ENCODE peak calls at places on chromosomes 12 and 14, in seven cellular contexts. L is trophoblast cell, K is mesendoderm, I is neuronal stem cell, W is IMR-90, T is mesenchymal stem cell, P is H9. M is an unnamed sample.

GRCh38 chr14:66043921-66044320 is 442.2 kb upstream of the CCDC196 start:
- DNase-seq in W (no peak), I (no peak), P (no peak), T (peak), L (no peak), K (no peak), M (no peak)

GRCh38 chr12:115569694-115570093 is 707.8 kb downstream of the MED13L start:
- DNase-seq in K (peak), W (no peak), L (no peak), I (peak), T (no peak), P (no peak), M (no peak)

GRCh38 chr12:122022393-122023338 is 982 bp downstream of the BCL7A start:
- DNase-seq in K (peak), L (peak), T (peak), I (no peak), W (no peak), P (peak), M (no peak)

GRCh38 chr14:70707138-70708038 is 65.7 kb downstream of the TTC9 start:
- DNase-seq in P (peak), T (peak), K (peak), W (peak), I (no peak), L (no peak), M (no peak)

GRCh38 chr12:54932038-54932437 is 52.5 kb downstream of the TESPA1 start:
- DNase-seq in W (no peak), T (no peak), K (no peak), P (no peak), L (peak), I (no peak), M (no peak)

GRCh38 chr12:96308881-96309280 is 91.4 kb downstream of the CDK17 start:
- DNase-seq in L (no peak), K (no peak), T (peak), P (no peak), I (no peak), W (peak), M (no peak)

GRCh38 chr12:613996-614726 is 49.1 kb downstream of the NINJ2 start:
- DNase-seq in L (peak), W (no peak), T (peak), P (peak), I (no peak), K (peak), M (no peak)

GRCh38 chr12:12376636-12377448 is 20.0 kb downstream of the BORCS5 start:
- DNase-seq in P (no peak), I (peak), W (peak), T (peak), K (peak), L (peak), M (no peak)

GRCh38 chr14:102917056-102917385 is 5.4 kb upstream of the AMN start:
- DNase-seq in T (no peak), P (no peak), L (no peak), K (no peak), I (no peak), W (no peak), M (no peak)

DNA sequence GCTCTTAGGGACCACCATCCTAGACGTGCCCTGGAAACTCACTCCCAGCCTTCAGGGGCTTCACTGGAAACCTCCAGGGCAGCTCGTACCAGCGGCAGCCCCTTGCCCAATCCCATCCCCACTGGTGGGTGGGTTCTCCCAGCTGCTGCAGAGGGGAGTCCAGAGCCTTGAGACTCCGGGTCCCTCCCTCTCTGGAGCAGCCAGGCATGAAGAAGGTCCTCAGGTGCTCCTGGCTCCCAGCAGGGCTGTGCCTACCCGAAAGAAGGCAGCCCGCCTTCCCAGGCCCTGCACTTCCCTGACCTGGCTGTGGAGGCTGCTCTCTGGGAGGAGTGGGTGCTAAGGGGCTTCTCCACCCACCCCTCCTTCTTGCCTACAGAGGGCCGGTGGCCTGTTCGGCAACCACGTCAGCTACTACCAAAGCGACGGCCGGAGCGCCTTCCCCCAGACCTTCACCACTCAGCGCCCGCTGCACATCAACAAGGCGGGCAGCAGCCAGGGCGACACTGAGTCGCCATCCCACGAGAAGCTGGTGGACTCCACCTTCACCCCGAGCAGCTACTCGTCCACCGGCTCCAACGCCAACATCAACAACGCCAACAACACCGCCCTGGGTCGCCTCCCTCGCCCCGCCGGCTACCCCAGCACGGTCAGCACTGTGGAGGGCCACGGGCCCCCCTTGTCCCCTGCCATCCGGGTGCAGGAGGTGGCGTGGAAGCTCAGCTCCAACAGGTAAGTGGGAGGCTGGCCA is 115.5 kb upstream of the FKBP4 start:
- DNase-seq in L (no peak), I (no peak), T (no peak), W (no peak), P (no peak), K (no peak), M (no peak)
- H2BK120ac ChIP-seq in L (no peak), I (no peak), T (no peak), W (no peak), P (no peak), K (no peak), M (no peak)

GRCh38 chr14:34365309-34365915 is 96.6 kb downstream of the SPTSSA start:
- DNase-seq in T (no peak), L (peak), I (no peak), K (no peak), P (no peak), W (peak), M (no peak)
- H2BK120ac ChIP-seq in T (no peak), L (no peak), I (no peak), K (no peak), P (no peak), W (no peak), M (no peak)

GRCh38 chr12:45785315-45785714 is 55.8 kb downstream of the ARID2 start:
- DNase-seq in L (no peak), K (no peak), P (no peak), T (no peak), I (no peak), W (no peak), M (no peak)

GRCh38 chr12:45794422-45794821 is 64.9 kb downstream of the ARID2 start:
- DNase-seq in I (no peak), L (no peak), W (no peak), K (peak), P (no peak), T (no peak), M (no peak)

GRCh38 chr12:45789025-45789424 is 59.5 kb downstream of the ARID2 start:
- DNase-seq in W (peak), P (no peak), K (no peak), I (no peak), T (peak), L (peak), M (no peak)
- H2BK120ac ChIP-seq in W (no peak), P (no peak), K (no peak), I (no peak), T (no peak), L (no peak), M (no peak)

GRCh38 chr14:67503331-67503730 is 14.8 kb upstream of the TMEM229B start:
- DNase-seq in K (no peak), P (no peak), T (no peak), W (no peak), L (peak), I (no peak), M (no peak)
- H2BK120ac ChIP-seq in K (no peak), P (no peak), T (no peak), W (no peak), L (no peak), I (no peak), M (no peak)

GRCh38 chr14:23431486-23431885 is 4.0 kb downstream of the MYH7 start:
- DNase-seq in T (no peak), I (no peak), W (no peak), P (no peak), K (no peak), L (no peak), M (no peak)
- H2BK120ac ChIP-seq in T (no peak), I (peak), W (no peak), P (no peak), K (no peak), L (no peak), M (no peak)

GRCh38 chr12:19005257-19005801 is 124.2 kb upstream of the PLEKHA5 start:
- DNase-seq in K (peak), P (no peak), T (no peak), W (no peak), L (no peak), I (no peak), M (no peak)

GRCh38 chr12:19003987-19004619 is 125.4 kb upstream of the PLEKHA5 start:
- DNase-seq in I (peak), W (no peak), K (peak), T (no peak), L (no peak), P (peak), M (no peak)

GRCh38 chr12:19002192-19002591 is 127.3 kb upstream of the PLEKHA5 start:
- DNase-seq in T (no peak), I (no peak), L (no peak), W (no peak), K (no peak), P (no peak), M (no peak)

GRCh38 chr12:19000836-19001235 is 128.7 kb upstream of the PLEKHA5 start:
- DNase-seq in T (no peak), K (no peak), W (no peak), P (no peak), L (no peak), I (no peak), M (no peak)

DNA sequence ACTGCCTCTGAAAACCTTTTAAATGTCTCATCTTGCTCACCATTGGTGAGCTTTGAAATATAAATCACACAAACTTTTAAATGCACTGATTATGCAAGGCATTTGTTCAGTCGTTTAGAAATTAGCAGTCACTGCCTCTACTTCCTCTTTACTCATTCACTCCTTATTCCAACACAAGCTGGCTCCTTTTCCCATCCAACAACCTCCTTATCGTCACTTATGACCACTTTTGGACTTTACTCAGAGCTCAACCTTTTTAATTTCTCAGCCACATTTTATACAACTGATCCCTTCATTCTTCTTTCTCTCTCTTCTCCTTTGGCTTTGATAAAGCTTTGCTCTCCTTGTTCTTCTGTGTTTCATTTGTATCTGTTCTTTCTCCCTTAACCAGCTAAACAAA is 126.4 kb upstream of the PLEKHA5 start:
- DNase-seq in T (no peak), L (no peak), K (no peak), W (no peak), I (no peak), P (no peak), M (no peak)
- H2BK120ac ChIP-seq in T (no peak), L (no peak), K (no peak), W (no peak), I (no peak), P (no peak), M (peak)

GRCh38 chr12:76197283-76197682 is 112.8 kb upstream of the NAP1L1 start:
- DNase-seq in W (no peak), K (no peak), I (no peak), P (no peak), L (no peak), T (no peak), M (no peak)

GRCh38 chr12:76194724-76195123 is 110.2 kb upstream of the NAP1L1 start:
- DNase-seq in P (no peak), L (no peak), W (no peak), I (no peak), T (no peak), K (no peak), M (no peak)

GRCh38 chr12:76198839-76199238 is 114.4 kb upstream of the NAP1L1 start:
- DNase-seq in W (no peak), K (no peak), P (no peak), L (no peak), I (no peak), T (no peak), M (no peak)

GRCh38 chr12:76193961-76194360 is 109.5 kb upstream of the NAP1L1 start:
- DNase-seq in W (no peak), K (no peak), T (no peak), P (no peak), L (no peak), I (no peak), M (no peak)

GRCh38 chr12:76195920-76196319 is 111.4 kb upstream of the NAP1L1 start:
- DNase-seq in I (no peak), K (no peak), L (peak), T (no peak), P (no peak), W (no peak), M (no peak)
- H2BK120ac ChIP-seq in I (no peak), K (no peak), L (no peak), T (no peak), P (no peak), W (no peak), M (no peak)

GRCh38 chr12:13411287-13411686 is 214.8 kb downstream of the EMP1 start:
- DNase-seq in W (no peak), L (no peak), T (no peak), K (no peak), P (no peak), I (no peak), M (no peak)
- H2BK120ac ChIP-seq in W (no peak), L (no peak), T (no peak), K (no peak), P (no peak), I (no peak), M (no peak)

GRCh38 chr14:40273417-40273816 is 841.2 kb upstream of the FBXO33 start:
- DNase-seq in K (no peak), T (no peak), I (no peak), P (no peak), L (no peak), W (no peak), M (no peak)

GRCh38 chr14:40268236-40268635 is 836.0 kb upstream of the FBXO33 start:
- DNase-seq in W (no peak), L (no peak), K (no peak), I (no peak), T (no peak), P (no peak), M (no peak)

GRCh38 chr14:40269436-40269835 is 837.2 kb upstream of the FBXO33 start:
- DNase-seq in L (no peak), T (no peak), K (no peak), P (no peak), I (no peak), W (no peak), M (no peak)

DNA sequence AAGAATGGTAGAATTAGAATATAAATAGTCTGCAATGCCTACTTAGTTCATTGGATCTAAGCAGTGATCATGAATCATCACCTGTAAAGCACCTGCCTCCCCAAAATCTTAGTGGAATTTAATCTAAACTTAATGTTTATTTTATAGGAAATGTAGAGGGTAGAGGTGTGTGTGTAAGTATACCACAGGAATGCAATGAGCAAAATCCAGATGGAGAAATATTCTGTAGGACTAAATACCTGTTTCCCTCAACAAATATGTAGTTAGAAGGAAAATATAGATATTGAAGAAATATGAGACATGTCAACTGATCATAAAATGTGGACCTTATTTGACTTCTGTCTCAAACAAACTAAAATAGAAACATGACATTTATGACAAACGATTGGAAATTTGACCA is 839.2 kb upstream of the FBXO33 start:
- DNase-seq in K (no peak), T (no peak), L (no peak), I (no peak), P (no peak), W (no peak), M (no peak)
- H2BK120ac ChIP-seq in K (no peak), T (no peak), L (no peak), I (no peak), P (no peak), W (no peak), M (no peak)